ENCODE peak calls at places on chromosomes 1 and 21, in nine cellular contexts. One of them, this sample, is unnamed.
A peak's percentile ranks its signal among the peaks of the same experiment; 100 is the strongest.

GRCh38 chr21:41995577-41995976 is 14.6 kb downstream of the ZBTB21 start:
- DNase-seq in right cardiac atrium: no peak
- DNase-seq in cardiac muscle cell: no peak
- DNase-seq in IMR-90: no peak
- DNase-seq in CD4-positive, CD25-positive, alpha-beta regulatory T cell: no peak
- DNase-seq in left lung: no peak
- DNase-seq in naive thymus-derived CD4-positive, alpha-beta T cell: no peak
- DNase-seq in body of pancreas: no peak
- DNase-seq in lower lobe of right lung: no peak
- DNase-seq in this sample: no peak

GRCh38 chr21:31880816-31881215 is 8.0 kb downstream of the HUNK start:
- DNase-seq in right cardiac atrium: no peak
- DNase-seq in cardiac muscle cell: no peak
- DNase-seq in IMR-90: no peak
- DNase-seq in CD4-positive, CD25-positive, alpha-beta regulatory T cell: no peak
- DNase-seq in left lung: peak; percentile 59
- DNase-seq in naive thymus-derived CD4-positive, alpha-beta T cell: no peak
- DNase-seq in body of pancreas: no peak
- DNase-seq in lower lobe of right lung: no peak
- DNase-seq in this sample: no peak

GRCh38 chr21:43775795-43776430 is at the start of gene CSTB:
- DNase-seq in right cardiac atrium: peak; percentile 94
- DNase-seq in cardiac muscle cell: peak; percentile 68
- DNase-seq in IMR-90: peak; percentile 38
- DNase-seq in CD4-positive, CD25-positive, alpha-beta regulatory T cell: peak; percentile 83
- DNase-seq in left lung: peak; percentile 98
- DNase-seq in naive thymus-derived CD4-positive, alpha-beta T cell: peak; percentile 78
- DNase-seq in body of pancreas: peak; percentile 84
- DNase-seq in lower lobe of right lung: peak; percentile 92
- DNase-seq in this sample: peak; percentile 88

GRCh38 chr1:66446261-66447001 is 87.5 kb upstream of the SGIP1 start:
- DNase-seq in right cardiac atrium: no peak
- DNase-seq in cardiac muscle cell: peak; percentile 84
- DNase-seq in IMR-90: peak; percentile 76
- DNase-seq in CD4-positive, CD25-positive, alpha-beta regulatory T cell: peak; percentile 87
- DNase-seq in left lung: no peak
- DNase-seq in naive thymus-derived CD4-positive, alpha-beta T cell: peak; percentile 70
- DNase-seq in body of pancreas: peak; percentile 9
- DNase-seq in lower lobe of right lung: no peak
- DNase-seq in this sample: peak; percentile 57

GRCh38 chr1:48227165-48228013 is 4.9 kb downstream of the SLC5A9 start:
- DNase-seq in right cardiac atrium: no peak
- DNase-seq in cardiac muscle cell: no peak
- DNase-seq in IMR-90: no peak
- DNase-seq in CD4-positive, CD25-positive, alpha-beta regulatory T cell: peak; percentile 67
- DNase-seq in left lung: no peak
- DNase-seq in naive thymus-derived CD4-positive, alpha-beta T cell: peak; percentile 37
- DNase-seq in body of pancreas: no peak
- DNase-seq in lower lobe of right lung: no peak
- DNase-seq in this sample: peak; percentile 14

GRCh38 chr21:17519208-17519738 is 6.4 kb downstream of the CXADR start:
- DNase-seq in right cardiac atrium: no peak
- DNase-seq in cardiac muscle cell: no peak
- DNase-seq in IMR-90: no peak
- DNase-seq in CD4-positive, CD25-positive, alpha-beta regulatory T cell: no peak
- DNase-seq in left lung: no peak
- DNase-seq in naive thymus-derived CD4-positive, alpha-beta T cell: no peak
- DNase-seq in body of pancreas: no peak
- DNase-seq in lower lobe of right lung: no peak
- DNase-seq in this sample: no peak

GRCh38 chr21:30443226-30443625 is 3.2 kb downstream of the KRTAP15-1 start:
- DNase-seq in right cardiac atrium: no peak
- DNase-seq in cardiac muscle cell: no peak
- DNase-seq in IMR-90: no peak
- DNase-seq in CD4-positive, CD25-positive, alpha-beta regulatory T cell: no peak
- DNase-seq in left lung: no peak
- DNase-seq in naive thymus-derived CD4-positive, alpha-beta T cell: no peak
- DNase-seq in body of pancreas: no peak
- DNase-seq in lower lobe of right lung: no peak
- DNase-seq in this sample: no peak

GRCh38 chr1:184025242-184025675 is 12.3 kb downstream of the COLGALT2 start:
- DNase-seq in right cardiac atrium: peak; percentile 43
- DNase-seq in cardiac muscle cell: peak; percentile 81
- DNase-seq in IMR-90: peak; percentile 95
- DNase-seq in CD4-positive, CD25-positive, alpha-beta regulatory T cell: no peak
- DNase-seq in left lung: no peak
- DNase-seq in naive thymus-derived CD4-positive, alpha-beta T cell: no peak
- DNase-seq in body of pancreas: peak; percentile 42
- DNase-seq in lower lobe of right lung: no peak
- DNase-seq in this sample: no peak

GRCh38 chr1:18726388-18726787 is 95.7 kb downstream of the PAX7 start:
- DNase-seq in right cardiac atrium: no peak
- DNase-seq in cardiac muscle cell: no peak
- DNase-seq in IMR-90: no peak
- DNase-seq in CD4-positive, CD25-positive, alpha-beta regulatory T cell: no peak
- DNase-seq in left lung: no peak
- DNase-seq in naive thymus-derived CD4-positive, alpha-beta T cell: no peak
- DNase-seq in body of pancreas: no peak
- DNase-seq in lower lobe of right lung: no peak
- DNase-seq in this sample: no peak

GRCh38 chr1:3543076-3544049 is 67.9 kb downstream of the MEGF6 start:
- DNase-seq in right cardiac atrium: peak; percentile 89
- DNase-seq in cardiac muscle cell: peak; percentile 82
- DNase-seq in IMR-90: peak; percentile 92
- DNase-seq in CD4-positive, CD25-positive, alpha-beta regulatory T cell: no peak
- DNase-seq in left lung: no peak
- DNase-seq in naive thymus-derived CD4-positive, alpha-beta T cell: no peak
- DNase-seq in body of pancreas: peak; percentile 13
- DNase-seq in lower lobe of right lung: no peak
- DNase-seq in this sample: no peak

GRCh38 chr1:240644732-240645131 is 32.8 kb upstream of the GREM2 start:
- DNase-seq in right cardiac atrium: no peak
- DNase-seq in cardiac muscle cell: no peak
- DNase-seq in IMR-90: no peak
- DNase-seq in CD4-positive, CD25-positive, alpha-beta regulatory T cell: no peak
- DNase-seq in left lung: no peak
- DNase-seq in naive thymus-derived CD4-positive, alpha-beta T cell: no peak
- DNase-seq in body of pancreas: no peak
- DNase-seq in lower lobe of right lung: no peak
- DNase-seq in this sample: no peak

GRCh38 chr1:55604749-55605148 is 389.6 kb upstream of the USP24 start:
- DNase-seq in right cardiac atrium: no peak
- DNase-seq in cardiac muscle cell: peak; percentile 64
- DNase-seq in IMR-90: no peak
- DNase-seq in CD4-positive, CD25-positive, alpha-beta regulatory T cell: no peak
- DNase-seq in left lung: no peak
- DNase-seq in naive thymus-derived CD4-positive, alpha-beta T cell: no peak
- DNase-seq in body of pancreas: no peak
- DNase-seq in lower lobe of right lung: no peak
- DNase-seq in this sample: no peak

GRCh38 chr1:47871799-47872353 is 125.3 kb downstream of the TRABD2B start:
- DNase-seq in right cardiac atrium: no peak
- DNase-seq in cardiac muscle cell: peak; percentile 25
- DNase-seq in IMR-90: no peak
- DNase-seq in CD4-positive, CD25-positive, alpha-beta regulatory T cell: no peak
- DNase-seq in left lung: no peak
- DNase-seq in naive thymus-derived CD4-positive, alpha-beta T cell: no peak
- DNase-seq in body of pancreas: peak; percentile 19
- DNase-seq in lower lobe of right lung: no peak
- DNase-seq in this sample: no peak

GRCh38 chr1:180243517-180244221 is 13.6 kb downstream of the LHX4 start:
- DNase-seq in right cardiac atrium: no peak
- DNase-seq in cardiac muscle cell: no peak
- DNase-seq in IMR-90: no peak
- DNase-seq in CD4-positive, CD25-positive, alpha-beta regulatory T cell: no peak
- DNase-seq in left lung: no peak
- DNase-seq in naive thymus-derived CD4-positive, alpha-beta T cell: no peak
- DNase-seq in body of pancreas: no peak
- DNase-seq in lower lobe of right lung: peak; percentile 4
- DNase-seq in this sample: no peak

GRCh38 chr1:167052389-167052788 is 37.8 kb downstream of the GPA33 start:
- DNase-seq in right cardiac atrium: no peak
- DNase-seq in cardiac muscle cell: peak; percentile 12
- DNase-seq in IMR-90: no peak
- DNase-seq in CD4-positive, CD25-positive, alpha-beta regulatory T cell: no peak
- DNase-seq in left lung: no peak
- DNase-seq in naive thymus-derived CD4-positive, alpha-beta T cell: no peak
- DNase-seq in body of pancreas: no peak
- DNase-seq in lower lobe of right lung: no peak
- DNase-seq in this sample: no peak

GRCh38 chr1:166379447-166379846 is 212.6 kb upstream of the FAM78B start:
- DNase-seq in right cardiac atrium: peak; percentile 52
- DNase-seq in cardiac muscle cell: no peak
- DNase-seq in IMR-90: no peak
- DNase-seq in CD4-positive, CD25-positive, alpha-beta regulatory T cell: no peak
- DNase-seq in left lung: no peak
- DNase-seq in naive thymus-derived CD4-positive, alpha-beta T cell: no peak
- DNase-seq in body of pancreas: no peak
- DNase-seq in lower lobe of right lung: no peak
- DNase-seq in this sample: no peak

GRCh38 chr1:172382949-172383348 is 37.5 kb upstream of the C1orf105 start:
- DNase-seq in right cardiac atrium: no peak
- DNase-seq in cardiac muscle cell: peak; percentile 24
- DNase-seq in IMR-90: no peak
- DNase-seq in CD4-positive, CD25-positive, alpha-beta regulatory T cell: no peak
- DNase-seq in left lung: no peak
- DNase-seq in naive thymus-derived CD4-positive, alpha-beta T cell: no peak
- DNase-seq in body of pancreas: no peak
- DNase-seq in lower lobe of right lung: no peak
- DNase-seq in this sample: no peak
- H3K27ac ChIP-seq in right cardiac atrium: no peak overlapping the region
- H3K27ac ChIP-seq in cardiac muscle cell: no peak overlapping the region
- H3K27ac ChIP-seq in IMR-90: peak overlapping the region; percentile 76
- H3K27ac ChIP-seq in CD4-positive, CD25-positive, alpha-beta regulatory T cell: no peak overlapping the region
- H3K27ac ChIP-seq in left lung: no peak overlapping the region
- H3K27ac ChIP-seq in naive thymus-derived CD4-positive, alpha-beta T cell: no peak overlapping the region
- H3K27ac ChIP-seq in body of pancreas: no peak overlapping the region
- H3K27ac ChIP-seq in lower lobe of right lung: no peak overlapping the region
- H3K27ac ChIP-seq in this sample: no peak overlapping the region

DNA sequence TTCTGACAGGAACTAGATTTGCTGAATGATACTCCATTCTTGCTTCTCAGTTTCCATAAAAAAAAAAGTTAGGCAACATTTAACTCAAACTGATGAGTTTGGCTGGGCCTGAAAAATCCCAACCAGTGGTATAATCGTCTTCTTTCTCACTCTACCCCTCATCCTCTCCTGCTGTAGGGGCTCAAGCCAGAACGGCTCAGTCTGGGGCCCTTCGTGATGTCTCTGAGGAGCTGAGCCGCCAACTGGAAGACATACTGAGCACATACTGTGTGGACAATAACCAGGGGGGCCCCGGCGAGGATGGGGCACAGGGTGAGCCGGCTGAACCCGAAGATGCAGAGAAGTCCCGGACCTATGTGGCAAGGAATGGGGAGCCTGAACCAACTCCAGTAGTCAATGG is 1.6 kb downstream of the TXLNA start:
- DNase-seq in right cardiac atrium: no peak
- DNase-seq in cardiac muscle cell: no peak
- DNase-seq in IMR-90: no peak
- DNase-seq in CD4-positive, CD25-positive, alpha-beta regulatory T cell: no peak
- DNase-seq in left lung: no peak
- DNase-seq in naive thymus-derived CD4-positive, alpha-beta T cell: no peak
- DNase-seq in body of pancreas: no peak
- DNase-seq in lower lobe of right lung: no peak
- DNase-seq in this sample: no peak
- H3K4me1 ChIP-seq in right cardiac atrium: peaks cover 8% of the 10 kb centered on the region
- H3K4me1 ChIP-seq in cardiac muscle cell: peaks cover 14% of the 10 kb centered on the region
- H3K4me1 ChIP-seq in IMR-90: peaks cover 22% of the 10 kb centered on the region
- H3K4me1 ChIP-seq in CD4-positive, CD25-positive, alpha-beta regulatory T cell: peaks cover 48% of the 10 kb centered on the region
- H3K4me1 ChIP-seq in left lung: peaks cover 63% of the 10 kb centered on the region
- H3K4me1 ChIP-seq in naive thymus-derived CD4-positive, alpha-beta T cell: peaks cover 21% of the 10 kb centered on the region
- H3K4me1 ChIP-seq in body of pancreas: peaks cover 53% of the 10 kb centered on the region
- H3K4me1 ChIP-seq in lower lobe of right lung: peaks cover 53% of the 10 kb centered on the region
- H3K4me1 ChIP-seq in this sample: peaks cover 31% of the 10 kb centered on the region

DNA sequence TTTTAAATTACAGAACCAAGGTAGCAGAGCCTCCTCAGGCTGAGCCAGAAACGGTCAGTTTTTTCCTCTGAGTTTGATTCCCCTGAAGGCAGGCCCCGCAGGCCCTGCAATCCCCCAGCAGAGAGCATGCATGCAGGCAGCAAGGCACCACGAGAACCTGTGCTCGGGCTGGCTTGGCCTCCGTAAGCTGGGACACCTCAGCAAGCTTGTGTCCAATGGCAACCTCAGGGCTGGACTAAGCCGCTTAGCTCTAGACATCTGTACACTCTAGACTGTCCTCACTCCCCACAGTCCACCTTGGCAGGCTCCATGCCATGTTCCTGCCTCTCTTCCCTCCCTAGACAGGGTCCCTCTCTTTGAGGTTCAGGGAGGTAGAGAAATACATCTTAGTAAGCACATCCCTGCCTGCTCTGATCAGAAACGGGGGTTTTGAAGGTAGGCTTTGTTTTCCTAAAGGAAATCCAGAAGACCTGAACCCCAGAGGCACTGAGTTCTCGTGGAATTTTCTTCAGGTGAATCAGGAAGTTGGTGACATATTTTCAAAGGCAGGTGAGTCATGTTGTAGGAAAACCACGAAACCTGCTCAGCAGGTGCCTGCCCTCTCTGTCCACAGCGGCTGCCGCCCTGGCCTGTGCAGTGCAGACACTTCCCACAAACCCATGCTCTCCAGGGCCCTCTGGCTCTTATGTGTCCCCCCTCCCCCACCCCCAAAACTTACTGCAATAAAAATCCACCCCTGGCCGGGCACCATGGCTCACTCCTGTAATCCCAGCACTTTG is 6.9 kb downstream of the TMEM63A start:
- DNase-seq in right cardiac atrium: no peak
- DNase-seq in cardiac muscle cell: no peak
- DNase-seq in IMR-90: no peak
- DNase-seq in CD4-positive, CD25-positive, alpha-beta regulatory T cell: no peak
- DNase-seq in left lung: no peak
- DNase-seq in naive thymus-derived CD4-positive, alpha-beta T cell: no peak
- DNase-seq in body of pancreas: peak; percentile 82
- DNase-seq in lower lobe of right lung: peak; percentile 79
- DNase-seq in this sample: no peak
- H3K27me3 ChIP-seq in right cardiac atrium: no peaks in the 10 kb centered on the region
- H3K27me3 ChIP-seq in cardiac muscle cell: no peaks in the 10 kb centered on the region
- H3K27me3 ChIP-seq in IMR-90: no peaks in the 10 kb centered on the region
- H3K27me3 ChIP-seq in CD4-positive, CD25-positive, alpha-beta regulatory T cell: no peaks in the 10 kb centered on the region
- H3K27me3 ChIP-seq in left lung: no peaks in the 10 kb centered on the region
- H3K27me3 ChIP-seq in naive thymus-derived CD4-positive, alpha-beta T cell: no peaks in the 10 kb centered on the region
- H3K27me3 ChIP-seq in body of pancreas: no peaks in the 10 kb centered on the region
- H3K27me3 ChIP-seq in lower lobe of right lung: no peaks in the 10 kb centered on the region
- H3K27me3 ChIP-seq in this sample: no peaks in the 10 kb centered on the region

GRCh38 chr1:27097484-27097917 is 57.4 kb downstream of the SLC9A1 start:
- DNase-seq in right cardiac atrium: peak; percentile 89
- DNase-seq in cardiac muscle cell: peak; percentile 89
- DNase-seq in IMR-90: peak; percentile 66
- DNase-seq in CD4-positive, CD25-positive, alpha-beta regulatory T cell: peak; percentile 74
- DNase-seq in left lung: peak; percentile 93
- DNase-seq in naive thymus-derived CD4-positive, alpha-beta T cell: peak; percentile 63
- DNase-seq in body of pancreas: peak; percentile 78
- DNase-seq in lower lobe of right lung: peak; percentile 86
- DNase-seq in this sample: peak; percentile 72
- H3K27ac ChIP-seq in right cardiac atrium: no peak overlapping the region
- H3K27ac ChIP-seq in cardiac muscle cell: no peak overlapping the region
- H3K27ac ChIP-seq in IMR-90: no peak overlapping the region
- H3K27ac ChIP-seq in CD4-positive, CD25-positive, alpha-beta regulatory T cell: no peak overlapping the region
- H3K27ac ChIP-seq in left lung: peak overlapping the region; percentile 70
- H3K27ac ChIP-seq in naive thymus-derived CD4-positive, alpha-beta T cell: no peak overlapping the region
- H3K27ac ChIP-seq in body of pancreas: no peak overlapping the region
- H3K27ac ChIP-seq in lower lobe of right lung: peak overlapping the region; percentile 79
- H3K27ac ChIP-seq in this sample: no peak overlapping the region

GRCh38 chr1:198915327-198916231 is 276.7 kb downstream of the PTPRC start:
- DNase-seq in right cardiac atrium: no peak
- DNase-seq in cardiac muscle cell: no peak
- DNase-seq in IMR-90: no peak
- DNase-seq in CD4-positive, CD25-positive, alpha-beta regulatory T cell: no peak
- DNase-seq in left lung: no peak
- DNase-seq in naive thymus-derived CD4-positive, alpha-beta T cell: no peak
- DNase-seq in body of pancreas: no peak
- DNase-seq in lower lobe of right lung: no peak
- DNase-seq in this sample: no peak
- H3K4me1 ChIP-seq in right cardiac atrium: peaks cover 7% of the 10 kb centered on the region
- H3K4me1 ChIP-seq in cardiac muscle cell: no peaks in the 10 kb centered on the region
- H3K4me1 ChIP-seq in IMR-90: peaks cover 11% of the 10 kb centered on the region
- H3K4me1 ChIP-seq in CD4-positive, CD25-positive, alpha-beta regulatory T cell: peaks cover 35% of the 10 kb centered on the region
- H3K4me1 ChIP-seq in left lung: peaks cover 37% of the 10 kb centered on the region
- H3K4me1 ChIP-seq in naive thymus-derived CD4-positive, alpha-beta T cell: no peaks in the 10 kb centered on the region
- H3K4me1 ChIP-seq in body of pancreas: no peaks in the 10 kb centered on the region
- H3K4me1 ChIP-seq in lower lobe of right lung: peaks cover 40% of the 10 kb centered on the region
- H3K4me1 ChIP-seq in this sample: peaks cover 28% of the 10 kb centered on the region

This sample was measured in CD4-positive, alpha-beta memory T cell.